ENCODE peak calls at places on chromosome 11, in five cellular contexts. One of them, this sample, is unnamed.

GRCh38 chr11:33194455-33194854 is 33.2 kb upstream of the CSTF3 start:
- DNase-seq in GM12878: no peak
- DNase-seq in K562: no peak
- DNase-seq in IMR-90: no peak
- DNase-seq in A549: no peak
- DNase-seq in this sample: no peak

GRCh38 chr11:93221539-93221938 is 23.7 kb upstream of the SLC36A4 start:
- DNase-seq in IMR-90: no peak
- DNase-seq in K562: no peak
- DNase-seq in GM12878: no peak
- DNase-seq in A549: no peak
- DNase-seq in this sample: no peak

GRCh38 chr11:119051440-119052162 is 5.4 kb downstream of the HYOU1 start:
- DNase-seq in IMR-90: no peak
- DNase-seq in A549: no peak
- DNase-seq in K562: peak
- DNase-seq in GM12878: peak
- DNase-seq in this sample: no peak

GRCh38 chr11:26335903-26336302 is 4.0 kb downstream of the ANO3 start:
- DNase-seq in GM12878: no peak
- DNase-seq in IMR-90: no peak
- DNase-seq in K562: no peak
- DNase-seq in A549: no peak
- DNase-seq in this sample: peak

GRCh38 chr11:78140392-78141077 is 1.1 kb upstream of the ALG8 start:
- DNase-seq in A549: no peak
- DNase-seq in K562: peak
- DNase-seq in IMR-90: no peak
- DNase-seq in GM12878: no peak
- DNase-seq in this sample: no peak

GRCh38 chr11:5174934-5175333 is 20.4 kb upstream of the OR52A1 start:
- DNase-seq in K562: no peak
- DNase-seq in GM12878: no peak
- DNase-seq in IMR-90: no peak
- DNase-seq in A549: no peak
- DNase-seq in this sample: no peak

GRCh38 chr11:120303004-120303637 is 22.0 kb upstream of the TLCD5 start:
- DNase-seq in A549: peak
- DNase-seq in IMR-90: peak
- DNase-seq in K562: peak
- DNase-seq in GM12878: peak
- DNase-seq in this sample: peak

GRCh38 chr11:86717817-86718501 is 45.5 kb upstream of the ME3 start:
- DNase-seq in K562: no peak
- DNase-seq in GM12878: no peak
- DNase-seq in A549: peak
- DNase-seq in IMR-90: no peak
- DNase-seq in this sample: no peak

GRCh38 chr11:95262994-95263764 is 32.2 kb upstream of the SESN3 start:
- DNase-seq in IMR-90: no peak
- DNase-seq in A549: no peak
- DNase-seq in GM12878: no peak
- DNase-seq in K562: no peak
- DNase-seq in this sample: no peak

GRCh38 chr11:99148352-99148751 is 127.6 kb downstream of the CNTN5 start:
- DNase-seq in GM12878: no peak
- DNase-seq in A549: no peak
- DNase-seq in IMR-90: no peak
- DNase-seq in K562: no peak
- DNase-seq in this sample: no peak

GRCh38 chr11:18135308-18135707 is 2.9 kb downstream of the MRGPRX3 start:
- DNase-seq in K562: no peak
- DNase-seq in IMR-90: no peak
- DNase-seq in A549: no peak
- DNase-seq in GM12878: no peak
- DNase-seq in this sample: no peak

GRCh38 chr11:18137186-18137800 is 4.9 kb downstream of the MRGPRX3 start:
- DNase-seq in A549: no peak
- DNase-seq in IMR-90: no peak
- DNase-seq in GM12878: no peak
- DNase-seq in K562: no peak
- DNase-seq in this sample: no peak

DNA sequence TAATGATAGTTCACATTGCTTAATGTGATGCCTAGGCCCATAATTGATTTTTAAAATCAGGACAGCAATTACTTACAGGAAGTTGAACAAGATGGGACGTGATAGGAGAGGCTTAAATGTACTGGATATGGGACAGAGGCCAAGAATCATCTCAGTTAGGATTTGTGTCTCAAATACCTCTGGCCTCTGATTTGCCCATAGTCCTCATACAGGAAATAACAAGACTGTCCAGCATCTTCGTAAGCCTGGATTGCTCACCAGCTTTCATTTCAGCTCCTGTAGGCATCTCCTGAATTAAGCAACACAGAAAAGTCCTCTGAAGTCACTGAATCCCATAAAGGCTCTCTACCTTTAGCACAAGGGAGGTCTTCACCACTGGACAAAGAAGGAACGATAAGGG is at the start of gene MRGPRX3:
- DNase-seq in K562: no peak
- DNase-seq in IMR-90: no peak
- DNase-seq in A549: no peak
- DNase-seq in GM12878: no peak
- DNase-seq in this sample: no peak
- TF ChIP-seq RCOR1 in K562: no peak
- TF ChIP-seq RCOR1 in IMR-90: no peak
- TF ChIP-seq RCOR1 in A549: no peak
- TF ChIP-seq RCOR1 in GM12878: no peak
- TF ChIP-seq RCOR1 in this sample: no peak

DNA sequence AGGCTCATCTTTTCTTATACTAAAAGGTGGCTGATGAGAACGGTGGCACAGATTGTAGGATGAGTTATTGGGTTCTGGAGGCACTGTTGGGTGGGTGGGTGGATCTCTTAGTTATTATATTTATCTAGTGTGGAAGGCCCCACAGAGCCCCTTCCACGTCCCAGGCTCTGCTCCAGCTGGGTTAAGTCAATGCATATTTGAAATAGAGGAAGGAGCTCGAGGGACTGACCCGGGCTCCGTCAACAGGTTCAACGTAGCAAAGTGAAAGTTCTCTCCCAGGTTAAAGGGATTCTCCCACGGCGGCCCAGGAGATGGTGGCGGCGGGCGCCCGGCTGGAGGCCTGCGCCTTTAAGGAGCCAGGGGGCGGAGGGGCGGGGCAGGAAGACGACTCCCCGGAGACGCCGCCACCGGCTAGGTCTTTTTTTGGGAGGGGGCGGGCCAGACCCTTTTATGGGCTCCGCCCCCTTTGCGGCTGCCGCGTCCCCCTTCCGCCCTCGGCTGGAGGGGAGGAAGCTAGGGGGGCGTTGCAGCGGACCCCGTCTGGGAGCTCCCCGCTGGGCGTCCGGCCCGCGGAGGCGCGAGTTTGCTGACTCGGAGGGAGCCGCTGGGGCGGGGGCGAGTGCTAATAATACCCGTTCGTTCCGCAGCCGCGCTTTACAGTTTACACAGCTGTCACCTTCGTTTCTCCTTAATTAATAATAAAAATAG is 1.5 kb upstream of the INPPL1 start:
- DNase-seq in A549: peak
- DNase-seq in K562: peak
- DNase-seq in GM12878: peak
- DNase-seq in IMR-90: peak
- DNase-seq in this sample: peak
- TF ChIP-seq RCOR1 in A549: no peak
- TF ChIP-seq RCOR1 in K562: no peak
- TF ChIP-seq RCOR1 in GM12878: peak
- TF ChIP-seq RCOR1 in IMR-90: no peak
- TF ChIP-seq RCOR1 in this sample: no peak

GRCh38 chr11:69992026-69992425 is 86.1 kb upstream of the ANO1 start:
- DNase-seq in GM12878: no peak
- DNase-seq in A549: no peak
- DNase-seq in IMR-90: no peak
- DNase-seq in K562: no peak
- DNase-seq in this sample: no peak

GRCh38 chr11:69994810-69995209 is 83.3 kb upstream of the ANO1 start:
- DNase-seq in K562: no peak
- DNase-seq in A549: no peak
- DNase-seq in GM12878: no peak
- DNase-seq in IMR-90: no peak
- DNase-seq in this sample: no peak

GRCh38 chr11:69996451-69996850 is 81.7 kb upstream of the ANO1 start:
- DNase-seq in A549: no peak
- DNase-seq in IMR-90: no peak
- DNase-seq in GM12878: no peak
- DNase-seq in K562: no peak
- DNase-seq in this sample: no peak

GRCh38 chr11:69995697-69996096 is 82.4 kb upstream of the ANO1 start:
- DNase-seq in GM12878: no peak
- DNase-seq in K562: no peak
- DNase-seq in A549: no peak
- DNase-seq in IMR-90: no peak
- DNase-seq in this sample: no peak

GRCh38 chr11:69992943-69993694 is 85.0 kb upstream of the ANO1 start:
- DNase-seq in IMR-90: no peak
- DNase-seq in A549: no peak
- DNase-seq in K562: no peak
- DNase-seq in GM12878: no peak
- DNase-seq in this sample: no peak
- TF ChIP-seq RCOR1 in IMR-90: no peak
- TF ChIP-seq RCOR1 in A549: no peak
- TF ChIP-seq RCOR1 in K562: no peak
- TF ChIP-seq RCOR1 in GM12878: no peak
- TF ChIP-seq RCOR1 in this sample: no peak

GRCh38 chr11:14902650-14903350 is 10.8 kb upstream of the CYP2R1 start:
- DNase-seq in A549: no peak
- DNase-seq in IMR-90: peak
- DNase-seq in K562: no peak
- DNase-seq in GM12878: no peak
- DNase-seq in this sample: no peak
- TF ChIP-seq RCOR1 in A549: no peak
- TF ChIP-seq RCOR1 in IMR-90: no peak
- TF ChIP-seq RCOR1 in K562: no peak
- TF ChIP-seq RCOR1 in GM12878: no peak
- TF ChIP-seq RCOR1 in this sample: no peak

DNA sequence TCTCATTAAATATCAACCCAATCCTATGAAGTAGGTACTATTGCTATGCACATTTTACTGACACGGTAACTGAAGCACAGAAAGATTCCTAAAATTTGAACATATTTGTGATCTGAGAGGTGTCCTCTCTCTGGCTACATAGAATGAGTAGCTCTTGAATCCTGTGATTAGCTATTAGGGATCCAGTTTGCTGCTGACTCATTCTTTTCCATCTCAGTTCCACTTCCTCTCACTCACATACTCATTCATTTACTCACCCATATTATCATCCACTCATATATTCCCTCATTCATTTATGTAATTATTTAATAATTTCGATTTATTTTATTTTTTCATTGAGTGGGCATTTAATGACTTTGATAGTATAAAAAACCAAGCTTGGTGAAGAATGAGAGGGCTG is 42.7 kb downstream of the OR5B17 start:
- DNase-seq in A549: no peak
- DNase-seq in K562: no peak
- DNase-seq in IMR-90: peak
- DNase-seq in GM12878: no peak
- DNase-seq in this sample: no peak
- TF ChIP-seq RCOR1 in A549: no peak
- TF ChIP-seq RCOR1 in K562: no peak
- TF ChIP-seq RCOR1 in IMR-90: no peak
- TF ChIP-seq RCOR1 in GM12878: no peak
- TF ChIP-seq RCOR1 in this sample: no peak

GRCh38 chr11:9053631-9054030 is 37.8 kb downstream of the SCUBE2 start:
- DNase-seq in A549: no peak
- DNase-seq in GM12878: no peak
- DNase-seq in K562: no peak
- DNase-seq in IMR-90: peak
- DNase-seq in this sample: no peak

GRCh38 chr11:9052316-9052715 is 39.1 kb downstream of the SCUBE2 start:
- DNase-seq in K562: no peak
- DNase-seq in GM12878: no peak
- DNase-seq in IMR-90: no peak
- DNase-seq in A549: no peak
- DNase-seq in this sample: no peak

GRCh38 chr11:9046376-9046775 is 42.6 kb upstream of the NRIP3 start:
- DNase-seq in K562: no peak
- DNase-seq in A549: no peak
- DNase-seq in IMR-90: no peak
- DNase-seq in GM12878: no peak
- DNase-seq in this sample: no peak

DNA sequence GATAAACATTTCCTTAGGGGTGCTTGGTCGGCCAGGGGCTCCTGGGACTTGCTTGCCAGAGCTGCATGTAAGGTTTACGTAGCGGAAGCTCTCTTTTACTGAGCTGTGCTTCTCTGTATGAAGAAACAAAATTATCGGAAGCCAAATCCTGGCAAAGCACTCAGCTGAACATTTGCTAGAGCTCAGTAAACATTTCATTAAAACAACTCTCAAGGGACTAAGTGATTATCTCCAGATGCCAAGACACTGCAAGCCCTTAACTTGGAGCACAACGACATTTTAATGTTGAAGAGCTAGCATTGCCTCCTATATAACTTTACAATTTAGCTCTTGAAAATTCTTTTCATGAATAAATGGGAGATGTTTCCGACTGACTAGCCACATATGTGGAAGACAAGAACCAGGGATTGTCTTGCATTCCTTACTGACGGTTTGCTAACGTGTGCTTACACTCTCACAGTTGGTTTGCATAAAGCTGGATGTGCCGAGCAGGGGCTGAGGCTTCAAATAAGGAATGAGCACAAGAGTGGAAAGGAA is 43.3 kb downstream of the SCUBE2 start:
- DNase-seq in K562: no peak
- DNase-seq in GM12878: no peak
- DNase-seq in IMR-90: peak
- DNase-seq in A549: no peak
- DNase-seq in this sample: no peak
- TF ChIP-seq RCOR1 in K562: no peak
- TF ChIP-seq RCOR1 in GM12878: no peak
- TF ChIP-seq RCOR1 in IMR-90: no peak
- TF ChIP-seq RCOR1 in A549: no peak
- TF ChIP-seq RCOR1 in this sample: no peak

GRCh38 chr11:31493235-31493634 is 16.2 kb downstream of the IMMP1L start:
- DNase-seq in GM12878: no peak
- DNase-seq in IMR-90: no peak
- DNase-seq in K562: no peak
- DNase-seq in A549: no peak
- DNase-seq in this sample: no peak
- TF ChIP-seq RCOR1 in GM12878: no peak
- TF ChIP-seq RCOR1 in IMR-90: no peak
- TF ChIP-seq RCOR1 in K562: no peak
- TF ChIP-seq RCOR1 in A549: no peak
- TF ChIP-seq RCOR1 in this sample: no peak

GRCh38 chr11:124915541-124916369 is 3.3 kb upstream of the HEPN1 start:
- DNase-seq in K562: no peak
- DNase-seq in A549: no peak
- DNase-seq in GM12878: no peak
- DNase-seq in IMR-90: peak
- DNase-seq in this sample: no peak
- TF ChIP-seq RCOR1 in K562: no peak
- TF ChIP-seq RCOR1 in A549: no peak
- TF ChIP-seq RCOR1 in GM12878: no peak
- TF ChIP-seq RCOR1 in IMR-90: no peak
- TF ChIP-seq RCOR1 in this sample: no peak

This sample was measured in SK-N-SH.